ENCODE peak calls at places on chromosomes 4 and X, in seven cellular contexts. Z, M, X, B, U, H and G are unnamed samples.

GRCh38 chr4:113971706-113972360 is 7.6 kb downstream of the ARSJ start:
- DNase-seq in Z (no peak), M (no peak), X (no peak), B (peak), U (no peak), H (no peak), G (peak)

GRCh38 chr4:168877779-168878491 is 132.1 kb downstream of the CBR4 start:
- DNase-seq in Z (no peak), M (no peak), X (peak), B (no peak), U (peak), H (no peak), G (no peak)

GRCh38 chr4:144355809-144356757 is 215.6 kb upstream of the GYPA start:
- DNase-seq in Z (no peak), M (no peak), X (peak), B (peak), U (peak), H (peak), G (peak)

GRCh38 chr4:133152330-133152791 is 3.3 kb downstream of the PCDH10 start:
- DNase-seq in Z (no peak), M (no peak), X (peak), B (no peak), U (no peak), H (no peak), G (no peak)

GRCh38 chrX:150365051-150365952 is 2.2 kb downstream of the MAMLD1 start:
- DNase-seq in Z (no peak), M (peak), X (peak), B (peak), U (peak), H (peak), G (peak)

GRCh38 chrX:20144491-20144890 is 2.9 kb upstream of the EIF1AX start:
- DNase-seq in Z (no peak), M (no peak), X (no peak), B (peak), U (no peak), H (no peak), G (peak)

GRCh38 chr4:86453044-86453501 is 93.2 kb upstream of the MAPK10 start:
- DNase-seq in Z (no peak), M (no peak), X (no peak), B (peak), U (no peak), H (no peak), G (peak)

GRCh38 chr4:152780267-152780811 is 585 bp downstream of the ARFIP1 start:
- DNase-seq in Z (no peak), M (no peak), X (no peak), B (peak), U (no peak), H (no peak), G (peak)

GRCh38 chr4:84631573-84631972 is 48.6 kb downstream of the CDS1 start:
- DNase-seq in Z (no peak), M (no peak), X (no peak), B (no peak), U (no peak), H (no peak), G (no peak)

GRCh38 chrX:93660575-93660974 is 12.8 kb downstream of the NAP1L3 start:
- DNase-seq in Z (no peak), M (no peak), X (no peak), B (no peak), U (no peak), H (no peak), G (no peak)

GRCh38 chr4:184824776-184825393 is 883 bp downstream of the ACSL1 start:
- DNase-seq in Z (no peak), M (peak), X (peak), B (no peak), U (no peak), H (no peak), G (no peak)

GRCh38 chr4:116180056-116180690 is 905.2 kb downstream of the TRAM1L1 start:
- DNase-seq in Z (no peak), M (no peak), X (no peak), B (no peak), U (peak), H (peak), G (no peak)

GRCh38 chrX:53681661-53682060 is 4.9 kb downstream of the HUWE1 start:
- DNase-seq in Z (no peak), M (no peak), X (no peak), B (peak), U (no peak), H (no peak), G (no peak)

GRCh38 chr4:120694973-120695372 is 227.6 kb downstream of the PRDM5 start:
- DNase-seq in Z (no peak), M (no peak), X (no peak), B (peak), U (peak), H (peak), G (peak)

GRCh38 chrX:17414839-17415238 is 39.8 kb downstream of the NHS start:
- DNase-seq in Z (no peak), M (peak), X (peak), B (no peak), U (peak), H (no peak), G (no peak)

GRCh38 chr4:19913670-19914069 is 338.0 kb upstream of the SLIT2 start:
- DNase-seq in Z (no peak), M (no peak), X (no peak), B (peak), U (peak), H (no peak), G (peak)

GRCh38 chr4:164824581-164824980 is 52.4 kb upstream of the APELA start:
- DNase-seq in Z (no peak), M (no peak), X (no peak), B (no peak), U (no peak), H (no peak), G (no peak)

GRCh38 chr4:107666134-107666533 is 53.9 kb downstream of the PAPSS1 start:
- DNase-seq in Z (no peak), M (no peak), X (no peak), B (peak), U (no peak), H (no peak), G (peak)

GRCh38 chrX:39957816-39958561 is 139.8 kb downstream of the BCOR start:
- DNase-seq in Z (no peak), M (no peak), X (no peak), B (peak), U (no peak), H (no peak), G (peak)

GRCh38 chrX:77597511-77597910 is 150.3 kb downstream of the FGF16 start:
- DNase-seq in Z (no peak), M (no peak), X (no peak), B (no peak), U (no peak), H (no peak), G (no peak)

GRCh38 chrX:77595848-77596247 is 148.7 kb downstream of the FGF16 start:
- DNase-seq in Z (no peak), M (no peak), X (no peak), B (peak), U (no peak), H (no peak), G (no peak)

DNA sequence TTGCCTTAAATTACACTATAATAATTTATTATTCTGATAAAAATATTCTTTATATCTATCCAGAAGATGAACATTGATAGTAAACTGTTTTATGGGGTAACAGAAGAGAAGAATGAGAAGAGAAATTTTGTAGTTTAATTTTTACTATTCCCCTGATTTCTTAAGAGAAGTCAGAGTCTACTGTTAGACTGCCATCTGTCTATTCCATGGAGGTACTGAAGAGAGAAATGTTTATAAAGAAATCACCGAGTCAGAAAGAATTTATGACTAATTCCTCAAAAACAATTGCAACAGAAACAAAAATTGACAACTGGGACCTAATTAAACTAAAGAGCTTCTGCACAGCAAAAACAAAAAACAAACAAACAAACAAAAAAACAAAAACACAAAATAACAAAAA is 149.9 kb downstream of the FGF16 start:
- DNase-seq in Z (no peak), M (no peak), X (no peak), B (peak), U (no peak), H (no peak), G (peak)
- TF ChIP-seq CTCF in Z (peak), M (no peak), X (peak), B (peak), U (no peak), H (peak), G (peak)

GRCh38 chrX:24124227-24124799 is 25.2 kb upstream of the ZFX start:
- DNase-seq in Z (no peak), M (no peak), X (no peak), B (no peak), U (no peak), H (no peak), G (no peak)
- TF ChIP-seq CTCF in Z (no peak), M (no peak), X (no peak), B (no peak), U (no peak), H (no peak), G (no peak)

DNA sequence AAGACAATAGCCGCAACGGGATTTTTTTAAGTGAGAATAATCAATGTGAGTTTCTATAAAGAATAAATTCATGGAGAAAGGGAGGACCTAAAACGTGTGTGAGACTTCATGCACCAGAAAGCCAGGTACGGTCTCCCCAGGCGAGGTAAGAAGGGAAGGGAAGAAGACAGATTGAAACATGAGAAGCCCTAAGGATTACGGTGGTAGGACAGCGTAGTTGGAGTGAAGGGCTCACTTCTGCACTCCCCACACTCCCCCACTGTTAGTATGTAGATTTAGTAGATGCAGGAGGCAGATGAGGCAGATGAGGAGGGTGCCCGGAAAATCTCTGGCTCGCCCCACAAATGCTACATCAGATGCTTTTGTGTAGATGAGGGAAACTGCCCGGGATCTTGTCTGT is 1544.7 kb upstream of the TENM3 start:
- DNase-seq in Z (no peak), M (no peak), X (no peak), B (no peak), U (no peak), H (no peak), G (no peak)
- TF ChIP-seq CTCF in Z (no peak), M (no peak), X (no peak), B (no peak), U (no peak), H (no peak), G (no peak)

DNA sequence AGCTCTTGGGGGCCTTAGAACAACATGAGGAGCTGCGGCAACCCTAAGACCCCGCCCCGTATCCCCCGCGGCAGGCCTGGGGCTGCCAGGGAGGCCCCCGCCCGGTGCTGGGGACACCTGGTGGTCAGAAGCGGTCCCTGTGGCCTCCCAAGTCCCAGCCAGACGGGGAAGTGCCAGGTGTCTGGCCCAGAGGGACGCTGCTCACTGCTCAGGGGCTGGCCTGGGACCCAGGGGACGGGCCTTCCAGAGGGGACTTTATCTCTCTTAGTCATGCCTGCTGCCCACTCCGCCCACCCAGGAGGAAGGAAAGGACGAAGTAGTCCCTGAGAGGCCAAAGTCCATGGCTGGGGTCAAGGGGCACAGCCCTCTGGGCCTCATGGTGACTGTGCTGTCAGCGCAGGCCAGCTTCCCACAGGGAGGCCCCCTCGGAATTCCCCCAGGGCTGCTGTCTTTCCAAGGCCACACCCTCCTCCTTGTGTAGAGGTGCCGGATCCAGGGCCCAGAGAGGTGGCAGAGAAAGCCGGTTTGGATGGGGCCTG is 31.0 kb upstream of the HTRA3 start:
- DNase-seq in Z (no peak), M (no peak), X (peak), B (no peak), U (peak), H (no peak), G (no peak)
- TF ChIP-seq CTCF in Z (peak), M (no peak), X (peak), B (peak), U (peak), H (peak), G (peak)

GRCh38 chrX:103629295-103630170 is 758 bp downstream of the TCEAL1 start:
- DNase-seq in Z (no peak), M (peak), X (peak), B (peak), U (peak), H (no peak), G (peak)

GRCh38 chrX:103630171-103630511 is 1.4 kb downstream of the TCEAL1 start:
- DNase-seq in Z (no peak), M (no peak), X (no peak), B (no peak), U (no peak), H (no peak), G (no peak)

GRCh38 chrX:103631145-103631544 is 2.4 kb downstream of the TCEAL1 start:
- DNase-seq in Z (no peak), M (no peak), X (no peak), B (no peak), U (no peak), H (no peak), G (no peak)

GRCh38 chrX:103626855-103627254 is 1.9 kb upstream of the TCEAL1 start:
- DNase-seq in Z (no peak), M (no peak), X (no peak), B (peak), U (no peak), H (no peak), G (peak)

DNA sequence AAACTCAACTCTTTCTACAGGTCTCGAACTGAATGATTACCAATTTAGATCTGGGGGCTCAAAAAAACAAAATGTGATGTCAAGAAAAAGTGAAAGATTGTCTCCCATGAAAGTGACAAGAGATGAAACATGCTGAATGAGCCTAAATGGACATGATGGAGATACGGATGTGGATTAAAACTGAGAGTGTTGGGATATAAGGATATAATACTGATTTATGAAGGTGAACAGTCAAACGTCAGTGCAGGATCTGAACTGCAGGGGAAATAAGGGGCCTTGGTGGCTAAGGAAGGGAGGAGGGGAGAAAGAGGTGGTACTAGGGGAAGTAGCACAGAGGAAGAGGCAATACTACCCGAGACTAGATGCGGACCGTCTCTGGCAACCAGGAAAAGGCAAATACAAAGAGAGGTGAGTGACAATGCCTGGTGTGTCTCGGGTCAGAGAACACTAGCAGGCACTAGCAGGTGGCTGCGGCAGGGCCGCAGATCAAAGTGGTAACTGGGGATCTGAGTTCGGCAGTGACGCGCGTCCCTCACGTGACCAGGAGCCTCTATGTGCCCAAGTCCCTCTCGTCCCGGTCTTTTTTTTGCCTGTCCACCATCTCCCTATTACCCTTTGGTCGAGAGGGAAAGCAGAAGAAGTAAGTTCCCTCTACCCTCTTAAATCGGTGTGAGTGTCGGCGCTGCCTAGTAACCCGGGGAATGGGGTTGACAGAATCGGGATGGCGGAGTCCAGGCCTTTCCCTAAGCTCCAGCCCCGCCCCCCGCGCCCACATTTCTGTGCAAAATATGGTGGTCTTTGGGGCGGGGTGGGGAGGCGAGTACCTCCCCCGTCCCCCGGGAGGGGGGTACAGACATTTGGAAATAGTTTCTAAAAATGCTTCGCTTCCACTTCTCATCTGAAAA is at the start of gene TCEAL1:
- DNase-seq in Z (no peak), M (peak), X (peak), B (peak), U (peak), H (no peak), G (peak)
- TF ChIP-seq CTCF in Z (no peak), M (no peak), X (no peak), B (no peak), U (no peak), H (no peak), G (no peak)